ENCODE peak calls at places on chromosomes 13 and 19, in nine cellular contexts. One of them, this sample, is unnamed. For H3K27me3, the result is how much of the 10 kb centered on the place peaks cover.

GRCh38 chr13:21638319-21639282 is 32.3 kb upstream of the FGF9 start:
- DNase-seq in CD8-positive, alpha-beta T cell: no peak
- DNase-seq in astrocyte: no peak
- DNase-seq in left lung: no peak
- DNase-seq in psoas muscle: no peak
- DNase-seq in HepG2: no peak
- DNase-seq in aorta: no peak
- DNase-seq in neural progenitor cell: no peak
- DNase-seq in breast epithelium: no peak
- DNase-seq in this sample: no peak

GRCh38 chr13:70339738-70340137 is 231.5 kb upstream of the KLHL1 start:
- DNase-seq in psoas muscle: no peak
- DNase-seq in astrocyte: no peak
- DNase-seq in breast epithelium: no peak
- DNase-seq in HepG2: peak
- DNase-seq in CD8-positive, alpha-beta T cell: no peak
- DNase-seq in left lung: no peak
- DNase-seq in aorta: no peak
- DNase-seq in neural progenitor cell: peak
- DNase-seq in this sample: no peak

GRCh38 chr13:48853381-48854102 is 122.2 kb upstream of the FNDC3A start:
- DNase-seq in breast epithelium: no peak
- DNase-seq in CD8-positive, alpha-beta T cell: no peak
- DNase-seq in psoas muscle: no peak
- DNase-seq in aorta: no peak
- DNase-seq in HepG2: no peak
- DNase-seq in astrocyte: peak
- DNase-seq in neural progenitor cell: no peak
- DNase-seq in left lung: no peak
- DNase-seq in this sample: no peak

GRCh38 chr13:88068975-88069374 is 397.8 kb downstream of the SLITRK5 start:
- DNase-seq in neural progenitor cell: peak
- DNase-seq in HepG2: peak
- DNase-seq in aorta: no peak
- DNase-seq in astrocyte: no peak
- DNase-seq in left lung: no peak
- DNase-seq in psoas muscle: no peak
- DNase-seq in breast epithelium: no peak
- DNase-seq in CD8-positive, alpha-beta T cell: no peak
- DNase-seq in this sample: no peak

GRCh38 chr13:71811344-71811743 is 55.7 kb downstream of the DACH1 start:
- DNase-seq in left lung: no peak
- DNase-seq in aorta: no peak
- DNase-seq in CD8-positive, alpha-beta T cell: no peak
- DNase-seq in HepG2: no peak
- DNase-seq in breast epithelium: no peak
- DNase-seq in psoas muscle: no peak
- DNase-seq in astrocyte: no peak
- DNase-seq in neural progenitor cell: no peak
- DNase-seq in this sample: no peak

GRCh38 chr13:36158606-36159005 is 27.4 kb upstream of the DCLK1 start:
- DNase-seq in aorta: no peak
- DNase-seq in breast epithelium: no peak
- DNase-seq in HepG2: no peak
- DNase-seq in neural progenitor cell: no peak
- DNase-seq in left lung: no peak
- DNase-seq in psoas muscle: no peak
- DNase-seq in astrocyte: peak
- DNase-seq in CD8-positive, alpha-beta T cell: no peak
- DNase-seq in this sample: no peak

GRCh38 chr19:49664171-49665070 is 1.2 kb downstream of the IRF3 start:
- DNase-seq in HepG2: peak
- DNase-seq in astrocyte: peak
- DNase-seq in CD8-positive, alpha-beta T cell: peak
- DNase-seq in left lung: peak
- DNase-seq in psoas muscle: peak
- DNase-seq in neural progenitor cell: peak
- DNase-seq in breast epithelium: peak
- DNase-seq in aorta: peak
- DNase-seq in this sample: peak

GRCh38 chr19:46288896-46289588 is 7.8 kb upstream of the HIF3A start:
- DNase-seq in astrocyte: peak
- DNase-seq in HepG2: peak
- DNase-seq in psoas muscle: no peak
- DNase-seq in aorta: no peak
- DNase-seq in left lung: no peak
- DNase-seq in breast epithelium: no peak
- DNase-seq in CD8-positive, alpha-beta T cell: no peak
- DNase-seq in neural progenitor cell: no peak
- DNase-seq in this sample: no peak

GRCh38 chr19:33248553-33248953 is 22.9 kb upstream of the SLC7A10 start:
- DNase-seq in breast epithelium: no peak
- DNase-seq in astrocyte: no peak
- DNase-seq in HepG2: peak
- DNase-seq in CD8-positive, alpha-beta T cell: no peak
- DNase-seq in neural progenitor cell: no peak
- DNase-seq in aorta: no peak
- DNase-seq in psoas muscle: no peak
- DNase-seq in left lung: no peak
- DNase-seq in this sample: no peak

GRCh38 chr13:40345654-40346372 is 320.6 kb downstream of the FOXO1 start:
- DNase-seq in left lung: no peak
- DNase-seq in neural progenitor cell: peak
- DNase-seq in aorta: no peak
- DNase-seq in breast epithelium: no peak
- DNase-seq in astrocyte: no peak
- DNase-seq in CD8-positive, alpha-beta T cell: no peak
- DNase-seq in HepG2: peak
- DNase-seq in psoas muscle: no peak
- DNase-seq in this sample: no peak

GRCh38 chr13:37617162-37617561 is 18.6 kb upstream of the POSTN start:
- DNase-seq in neural progenitor cell: no peak
- DNase-seq in astrocyte: peak
- DNase-seq in psoas muscle: no peak
- DNase-seq in aorta: no peak
- DNase-seq in breast epithelium: no peak
- DNase-seq in HepG2: no peak
- DNase-seq in left lung: no peak
- DNase-seq in CD8-positive, alpha-beta T cell: no peak
- DNase-seq in this sample: no peak

GRCh38 chr13:108044929-108045328 is 170.4 kb downstream of the LIG4 start:
- DNase-seq in breast epithelium: no peak
- DNase-seq in HepG2: no peak
- DNase-seq in neural progenitor cell: peak
- DNase-seq in left lung: no peak
- DNase-seq in astrocyte: no peak
- DNase-seq in aorta: no peak
- DNase-seq in psoas muscle: no peak
- DNase-seq in CD8-positive, alpha-beta T cell: no peak
- DNase-seq in this sample: no peak

GRCh38 chr13:88887045-88887662 is 1216.0 kb downstream of the SLITRK5 start:
- DNase-seq in CD8-positive, alpha-beta T cell: no peak
- DNase-seq in neural progenitor cell: peak
- DNase-seq in left lung: no peak
- DNase-seq in breast epithelium: no peak
- DNase-seq in psoas muscle: no peak
- DNase-seq in HepG2: peak
- DNase-seq in aorta: peak
- DNase-seq in astrocyte: no peak
- DNase-seq in this sample: no peak

GRCh38 chr13:48230541-48230940 is 2.5 kb upstream of the ITM2B start:
- DNase-seq in HepG2: no peak
- DNase-seq in neural progenitor cell: no peak
- DNase-seq in psoas muscle: no peak
- DNase-seq in CD8-positive, alpha-beta T cell: no peak
- DNase-seq in left lung: no peak
- DNase-seq in astrocyte: no peak
- DNase-seq in breast epithelium: no peak
- DNase-seq in aorta: no peak
- DNase-seq in this sample: no peak

GRCh38 chr19:29704562-29705558 is 10.2 kb downstream of the C19orf12 start:
- DNase-seq in aorta: peak
- DNase-seq in breast epithelium: no peak
- DNase-seq in neural progenitor cell: no peak
- DNase-seq in astrocyte: no peak
- DNase-seq in left lung: no peak
- DNase-seq in HepG2: no peak
- DNase-seq in psoas muscle: no peak
- DNase-seq in CD8-positive, alpha-beta T cell: no peak
- DNase-seq in this sample: no peak

GRCh38 chr13:106477303-106477702 is 58.2 kb downstream of the EFNB2 start:
- DNase-seq in astrocyte: no peak
- DNase-seq in psoas muscle: no peak
- DNase-seq in HepG2: no peak
- DNase-seq in neural progenitor cell: no peak
- DNase-seq in left lung: no peak
- DNase-seq in breast epithelium: no peak
- DNase-seq in aorta: no peak
- DNase-seq in CD8-positive, alpha-beta T cell: no peak
- DNase-seq in this sample: no peak

GRCh38 chr13:34594507-34594906 is 347.6 kb upstream of the NBEA start:
- DNase-seq in astrocyte: no peak
- DNase-seq in HepG2: no peak
- DNase-seq in neural progenitor cell: no peak
- DNase-seq in breast epithelium: no peak
- DNase-seq in psoas muscle: no peak
- DNase-seq in CD8-positive, alpha-beta T cell: no peak
- DNase-seq in aorta: no peak
- DNase-seq in left lung: no peak
- DNase-seq in this sample: no peak
- H3K27me3 ChIP-seq in astrocyte: under half
- H3K27me3 ChIP-seq in HepG2: under half
- H3K27me3 ChIP-seq in neural progenitor cell: under half
- H3K27me3 ChIP-seq in breast epithelium: under half
- H3K27me3 ChIP-seq in psoas muscle: under half
- H3K27me3 ChIP-seq in CD8-positive, alpha-beta T cell: under half
- H3K27me3 ChIP-seq in aorta: under half
- H3K27me3 ChIP-seq in left lung: under half
- H3K27me3 ChIP-seq in this sample: under half

GRCh38 chr13:112454648-112455334 is 78.6 kb downstream of the SPACA7 start:
- DNase-seq in astrocyte: no peak
- DNase-seq in aorta: no peak
- DNase-seq in CD8-positive, alpha-beta T cell: no peak
- DNase-seq in HepG2: no peak
- DNase-seq in left lung: no peak
- DNase-seq in breast epithelium: no peak
- DNase-seq in neural progenitor cell: no peak
- DNase-seq in psoas muscle: no peak
- DNase-seq in this sample: no peak

GRCh38 chr13:112457081-112457480 is 80.9 kb downstream of the SPACA7 start:
- DNase-seq in CD8-positive, alpha-beta T cell: no peak
- DNase-seq in HepG2: no peak
- DNase-seq in astrocyte: no peak
- DNase-seq in neural progenitor cell: no peak
- DNase-seq in left lung: no peak
- DNase-seq in breast epithelium: no peak
- DNase-seq in aorta: no peak
- DNase-seq in psoas muscle: no peak
- DNase-seq in this sample: no peak

GRCh38 chr13:112455476-112456059 is 79.4 kb downstream of the SPACA7 start:
- DNase-seq in neural progenitor cell: no peak
- DNase-seq in astrocyte: no peak
- DNase-seq in left lung: no peak
- DNase-seq in breast epithelium: no peak
- DNase-seq in CD8-positive, alpha-beta T cell: no peak
- DNase-seq in HepG2: no peak
- DNase-seq in aorta: no peak
- DNase-seq in psoas muscle: no peak
- DNase-seq in this sample: no peak

GRCh38 chr13:112457485-112457884 is 81.3 kb downstream of the SPACA7 start:
- DNase-seq in CD8-positive, alpha-beta T cell: no peak
- DNase-seq in left lung: no peak
- DNase-seq in HepG2: no peak
- DNase-seq in breast epithelium: no peak
- DNase-seq in astrocyte: no peak
- DNase-seq in neural progenitor cell: no peak
- DNase-seq in aorta: no peak
- DNase-seq in psoas muscle: no peak
- DNase-seq in this sample: no peak

DNA sequence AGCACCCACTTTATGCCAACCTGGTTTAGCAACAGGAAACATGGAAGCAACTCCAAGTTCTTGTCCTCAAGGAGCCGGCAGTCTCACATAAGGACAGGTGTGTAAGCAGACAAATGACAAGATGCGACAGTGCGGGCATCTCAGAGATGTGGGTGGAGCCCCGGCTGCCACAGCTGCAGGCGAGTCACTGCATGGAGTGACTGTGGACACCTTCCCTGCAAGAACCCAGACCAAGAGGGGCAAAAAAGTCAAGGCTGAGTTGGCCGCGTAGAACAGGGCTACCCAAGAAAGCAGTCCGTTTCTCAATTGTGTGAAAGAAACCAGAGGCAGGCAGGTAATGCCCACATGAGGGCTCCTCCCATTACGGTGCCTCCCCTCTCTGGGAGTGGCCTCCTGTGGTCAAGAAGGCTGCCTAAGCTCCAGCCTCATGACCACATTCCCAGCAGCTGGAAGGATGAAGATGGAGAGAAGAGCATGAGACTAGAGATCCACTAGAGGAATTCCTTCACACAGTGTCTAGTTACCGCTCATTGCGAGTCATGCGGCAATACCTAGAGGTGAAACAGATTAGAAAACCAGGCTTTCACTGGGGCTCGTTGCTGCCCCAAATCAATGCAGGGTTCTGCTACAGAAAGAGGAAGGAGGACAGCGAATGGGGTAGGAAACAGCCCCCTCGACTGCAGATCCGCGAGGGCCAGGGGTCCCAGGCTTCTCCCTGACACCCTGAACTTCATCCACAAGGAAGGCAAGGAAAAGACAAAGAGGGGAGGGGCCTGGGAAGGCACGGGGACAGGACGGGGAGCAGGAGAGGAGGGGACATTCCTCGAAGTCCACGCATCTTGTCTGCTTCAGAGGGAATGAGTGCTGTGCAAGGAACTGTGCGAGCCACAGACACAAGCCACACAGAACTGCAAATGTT is 80.2 kb downstream of the SPACA7 start:
- DNase-seq in left lung: no peak
- DNase-seq in aorta: no peak
- DNase-seq in CD8-positive, alpha-beta T cell: no peak
- DNase-seq in psoas muscle: no peak
- DNase-seq in HepG2: no peak
- DNase-seq in neural progenitor cell: no peak
- DNase-seq in astrocyte: no peak
- DNase-seq in breast epithelium: no peak
- DNase-seq in this sample: no peak
- H3K27ac ChIP-seq in left lung: no peak
- H3K27ac ChIP-seq in aorta: no peak
- H3K27ac ChIP-seq in CD8-positive, alpha-beta T cell: no peak
- H3K27ac ChIP-seq in psoas muscle: no peak
- H3K27ac ChIP-seq in HepG2: no peak
- H3K27ac ChIP-seq in neural progenitor cell: no peak
- H3K27ac ChIP-seq in astrocyte: no peak
- H3K27ac ChIP-seq in breast epithelium: no peak
- H3K27ac ChIP-seq in this sample: no peak

GRCh38 chr19:41597600-41598041 is 21.7 kb downstream of the CEACAM21 start:
- DNase-seq in breast epithelium: peak
- DNase-seq in left lung: peak
- DNase-seq in psoas muscle: peak
- DNase-seq in HepG2: peak
- DNase-seq in neural progenitor cell: peak
- DNase-seq in CD8-positive, alpha-beta T cell: peak
- DNase-seq in astrocyte: peak
- DNase-seq in aorta: no peak
- DNase-seq in this sample: no peak
- H3K27me3 ChIP-seq in breast epithelium: under half
- H3K27me3 ChIP-seq in left lung: under half
- H3K27me3 ChIP-seq in psoas muscle: under half
- H3K27me3 ChIP-seq in HepG2: under half
- H3K27me3 ChIP-seq in neural progenitor cell: under half
- H3K27me3 ChIP-seq in CD8-positive, alpha-beta T cell: under half
- H3K27me3 ChIP-seq in astrocyte: under half
- H3K27me3 ChIP-seq in aorta: under half
- H3K27me3 ChIP-seq in this sample: under half

GRCh38 chr13:30376426-30377311 is 45.6 kb upstream of the UBE2L5 start:
- DNase-seq in left lung: peak
- DNase-seq in neural progenitor cell: no peak
- DNase-seq in breast epithelium: no peak
- DNase-seq in astrocyte: no peak
- DNase-seq in aorta: no peak
- DNase-seq in psoas muscle: no peak
- DNase-seq in HepG2: no peak
- DNase-seq in CD8-positive, alpha-beta T cell: peak
- DNase-seq in this sample: no peak
- H3K27ac ChIP-seq in left lung: peak
- H3K27ac ChIP-seq in neural progenitor cell: no peak
- H3K27ac ChIP-seq in breast epithelium: no peak
- H3K27ac ChIP-seq in astrocyte: no peak
- H3K27ac ChIP-seq in aorta: no peak
- H3K27ac ChIP-seq in psoas muscle: no peak
- H3K27ac ChIP-seq in HepG2: no peak
- H3K27ac ChIP-seq in CD8-positive, alpha-beta T cell: peak
- H3K27ac ChIP-seq in this sample: no peak